ENCODE peak calls at places on chromosomes 6 and 20, in seven cellular contexts. One of them, this sample, is unnamed.

GRCh38 chr20:24995741-24996448 is 3.3 kb upstream of the APMAP start:
- DNase-seq in GM13976: no peak
- DNase-seq in NCI-H748 treated with DMSO at 0.1 percent for 48 hours: no peak
- DNase-seq in stimulated activated CD4-positive, alpha-beta T cell treated with anti-CD3 and anti-CD28 coated beads, Interleukin-2, amount 100 ng/mL, for 24 hours: no peak
- DNase-seq in astrocyte: no peak
- DNase-seq in glomerular endothelial cell: no peak
- DNase-seq in NCI-H2029: no peak
- DNase-seq in this sample: no peak

GRCh38 chr6:160221423-160221822 is 37.2 kb downstream of the SLC22A2 start:
- DNase-seq in GM13976: no peak
- DNase-seq in NCI-H748 treated with DMSO at 0.1 percent for 48 hours: no peak
- DNase-seq in stimulated activated CD4-positive, alpha-beta T cell treated with anti-CD3 and anti-CD28 coated beads, Interleukin-2, amount 100 ng/mL, for 24 hours: no peak
- DNase-seq in astrocyte: no peak
- DNase-seq in glomerular endothelial cell: no peak
- DNase-seq in NCI-H2029: no peak
- DNase-seq in this sample: peak; percentile 72

GRCh38 chr6:39936857-39937256 is 2.6 kb upstream of the MOCS1 start:
- DNase-seq in GM13976: no peak
- DNase-seq in NCI-H748 treated with DMSO at 0.1 percent for 48 hours: no peak
- DNase-seq in stimulated activated CD4-positive, alpha-beta T cell treated with anti-CD3 and anti-CD28 coated beads, Interleukin-2, amount 100 ng/mL, for 24 hours: no peak
- DNase-seq in astrocyte: no peak
- DNase-seq in glomerular endothelial cell: no peak
- DNase-seq in NCI-H2029: no peak
- DNase-seq in this sample: no peak

GRCh38 chr20:9160760-9161159 is 91.9 kb downstream of the PLCB4 start:
- DNase-seq in GM13976: no peak
- DNase-seq in NCI-H748 treated with DMSO at 0.1 percent for 48 hours: no peak
- DNase-seq in stimulated activated CD4-positive, alpha-beta T cell treated with anti-CD3 and anti-CD28 coated beads, Interleukin-2, amount 100 ng/mL, for 24 hours: no peak
- DNase-seq in astrocyte: no peak
- DNase-seq in glomerular endothelial cell: no peak
- DNase-seq in NCI-H2029: no peak
- DNase-seq in this sample: no peak

GRCh38 chr20:59170406-59171349 is 7.1 kb downstream of the ZNF831 start:
- DNase-seq in GM13976: no peak
- DNase-seq in NCI-H748 treated with DMSO at 0.1 percent for 48 hours: no peak
- DNase-seq in stimulated activated CD4-positive, alpha-beta T cell treated with anti-CD3 and anti-CD28 coated beads, Interleukin-2, amount 100 ng/mL, for 24 hours: no peak
- DNase-seq in astrocyte: no peak
- DNase-seq in glomerular endothelial cell: no peak
- DNase-seq in NCI-H2029: no peak
- DNase-seq in this sample: no peak

GRCh38 chr20:63062188-63063140 is 55.7 kb upstream of the BHLHE23 start:
- DNase-seq in GM13976: no peak
- DNase-seq in NCI-H748 treated with DMSO at 0.1 percent for 48 hours: no peak
- DNase-seq in stimulated activated CD4-positive, alpha-beta T cell treated with anti-CD3 and anti-CD28 coated beads, Interleukin-2, amount 100 ng/mL, for 24 hours: no peak
- DNase-seq in astrocyte: no peak
- DNase-seq in glomerular endothelial cell: no peak
- DNase-seq in NCI-H2029: no peak
- DNase-seq in this sample: no peak

GRCh38 chr6:118400582-118400981 is 147.5 kb upstream of the PLN start:
- DNase-seq in GM13976: no peak
- DNase-seq in NCI-H748 treated with DMSO at 0.1 percent for 48 hours: no peak
- DNase-seq in stimulated activated CD4-positive, alpha-beta T cell treated with anti-CD3 and anti-CD28 coated beads, Interleukin-2, amount 100 ng/mL, for 24 hours: no peak
- DNase-seq in astrocyte: no peak
- DNase-seq in glomerular endothelial cell: no peak
- DNase-seq in NCI-H2029: no peak
- DNase-seq in this sample: peak; percentile 1

GRCh38 chr6:16769131-16769985 is 8.1 kb upstream of the ATXN1 start:
- DNase-seq in GM13976: no peak
- DNase-seq in NCI-H748 treated with DMSO at 0.1 percent for 48 hours: no peak
- DNase-seq in stimulated activated CD4-positive, alpha-beta T cell treated with anti-CD3 and anti-CD28 coated beads, Interleukin-2, amount 100 ng/mL, for 24 hours: peak; percentile 52
- DNase-seq in astrocyte: peak; percentile 99
- DNase-seq in glomerular endothelial cell: peak; percentile 77
- DNase-seq in NCI-H2029: no peak
- DNase-seq in this sample: peak; percentile 93

GRCh38 chr20:38114353-38114791 is 50.7 kb downstream of the TGM2 start:
- DNase-seq in GM13976: no peak
- DNase-seq in NCI-H748 treated with DMSO at 0.1 percent for 48 hours: no peak
- DNase-seq in stimulated activated CD4-positive, alpha-beta T cell treated with anti-CD3 and anti-CD28 coated beads, Interleukin-2, amount 100 ng/mL, for 24 hours: no peak
- DNase-seq in astrocyte: peak; percentile 70
- DNase-seq in glomerular endothelial cell: no peak
- DNase-seq in NCI-H2029: no peak
- DNase-seq in this sample: peak; percentile 61

GRCh38 chr20:15236812-15237211 is 899.4 kb upstream of the FLRT3 start:
- DNase-seq in GM13976: peak; percentile 36
- DNase-seq in NCI-H748 treated with DMSO at 0.1 percent for 48 hours: peak; percentile 30
- DNase-seq in stimulated activated CD4-positive, alpha-beta T cell treated with anti-CD3 and anti-CD28 coated beads, Interleukin-2, amount 100 ng/mL, for 24 hours: no peak
- DNase-seq in astrocyte: peak; percentile 9
- DNase-seq in glomerular endothelial cell: peak; percentile 33
- DNase-seq in NCI-H2029: peak; percentile 16
- DNase-seq in this sample: no peak

GRCh38 chr6:122722746-122723145 is 56.8 kb upstream of the FABP7 start:
- DNase-seq in GM13976: no peak
- DNase-seq in NCI-H748 treated with DMSO at 0.1 percent for 48 hours: no peak
- DNase-seq in stimulated activated CD4-positive, alpha-beta T cell treated with anti-CD3 and anti-CD28 coated beads, Interleukin-2, amount 100 ng/mL, for 24 hours: no peak
- DNase-seq in astrocyte: peak; percentile 91
- DNase-seq in glomerular endothelial cell: no peak
- DNase-seq in NCI-H2029: no peak
- DNase-seq in this sample: no peak

GRCh38 chr6:90890681-90891337 is 303.9 kb upstream of the MAP3K7 start:
- DNase-seq in GM13976: no peak
- DNase-seq in NCI-H748 treated with DMSO at 0.1 percent for 48 hours: no peak
- DNase-seq in stimulated activated CD4-positive, alpha-beta T cell treated with anti-CD3 and anti-CD28 coated beads, Interleukin-2, amount 100 ng/mL, for 24 hours: no peak
- DNase-seq in astrocyte: peak; percentile 2
- DNase-seq in glomerular endothelial cell: no peak
- DNase-seq in NCI-H2029: no peak
- DNase-seq in this sample: no peak

GRCh38 chr6:13766201-13766634 is 48.1 kb downstream of the MCUR1 start:
- DNase-seq in GM13976: no peak
- DNase-seq in NCI-H748 treated with DMSO at 0.1 percent for 48 hours: no peak
- DNase-seq in stimulated activated CD4-positive, alpha-beta T cell treated with anti-CD3 and anti-CD28 coated beads, Interleukin-2, amount 100 ng/mL, for 24 hours: no peak
- DNase-seq in astrocyte: peak; percentile 68
- DNase-seq in glomerular endothelial cell: no peak
- DNase-seq in NCI-H2029: no peak
- DNase-seq in this sample: no peak

GRCh38 chr6:389622-390021 is 1.9 kb upstream of the IRF4 start:
- DNase-seq in GM13976: peak; percentile 76
- DNase-seq in NCI-H748 treated with DMSO at 0.1 percent for 48 hours: no peak
- DNase-seq in stimulated activated CD4-positive, alpha-beta T cell treated with anti-CD3 and anti-CD28 coated beads, Interleukin-2, amount 100 ng/mL, for 24 hours: no peak
- DNase-seq in astrocyte: no peak
- DNase-seq in glomerular endothelial cell: no peak
- DNase-seq in NCI-H2029: no peak
- DNase-seq in this sample: no peak

GRCh38 chr6:111710439-111710838 is 104.8 kb upstream of the TRAF3IP2 start:
- DNase-seq in GM13976: no peak
- DNase-seq in NCI-H748 treated with DMSO at 0.1 percent for 48 hours: no peak
- DNase-seq in stimulated activated CD4-positive, alpha-beta T cell treated with anti-CD3 and anti-CD28 coated beads, Interleukin-2, amount 100 ng/mL, for 24 hours: no peak
- DNase-seq in astrocyte: no peak
- DNase-seq in glomerular endothelial cell: no peak
- DNase-seq in NCI-H2029: peak; percentile 21
- DNase-seq in this sample: no peak

GRCh38 chr6:17589402-17590116 is 10.5 kb upstream of the FAM8A1 start:
- DNase-seq in GM13976: no peak
- DNase-seq in NCI-H748 treated with DMSO at 0.1 percent for 48 hours: no peak
- DNase-seq in stimulated activated CD4-positive, alpha-beta T cell treated with anti-CD3 and anti-CD28 coated beads, Interleukin-2, amount 100 ng/mL, for 24 hours: no peak
- DNase-seq in astrocyte: peak; percentile 96
- DNase-seq in glomerular endothelial cell: peak; percentile 20
- DNase-seq in NCI-H2029: no peak
- DNase-seq in this sample: no peak

GRCh38 chr6:29529956-29530355 is 29.6 kb downstream of the UBD start:
- DNase-seq in GM13976: no peak
- DNase-seq in NCI-H748 treated with DMSO at 0.1 percent for 48 hours: no peak
- DNase-seq in stimulated activated CD4-positive, alpha-beta T cell treated with anti-CD3 and anti-CD28 coated beads, Interleukin-2, amount 100 ng/mL, for 24 hours: no peak
- DNase-seq in astrocyte: no peak
- DNase-seq in glomerular endothelial cell: no peak
- DNase-seq in NCI-H2029: no peak
- DNase-seq in this sample: no peak

GRCh38 chr20:9126527-9126926 is 57.6 kb downstream of the PLCB4 start:
- DNase-seq in GM13976: no peak
- DNase-seq in NCI-H748 treated with DMSO at 0.1 percent for 48 hours: no peak
- DNase-seq in stimulated activated CD4-positive, alpha-beta T cell treated with anti-CD3 and anti-CD28 coated beads, Interleukin-2, amount 100 ng/mL, for 24 hours: no peak
- DNase-seq in astrocyte: no peak
- DNase-seq in glomerular endothelial cell: no peak
- DNase-seq in NCI-H2029: no peak
- DNase-seq in this sample: no peak

GRCh38 chr20:57682184-57683038 is 27.4 kb downstream of the PMEPA1 start:
- DNase-seq in GM13976: peak; percentile 69
- DNase-seq in NCI-H748 treated with DMSO at 0.1 percent for 48 hours: no peak
- DNase-seq in stimulated activated CD4-positive, alpha-beta T cell treated with anti-CD3 and anti-CD28 coated beads, Interleukin-2, amount 100 ng/mL, for 24 hours: no peak
- DNase-seq in astrocyte: no peak
- DNase-seq in glomerular endothelial cell: no peak
- DNase-seq in NCI-H2029: no peak
- DNase-seq in this sample: no peak

GRCh38 chr6:169097336-169098052 is 156.2 kb downstream of the THBS2 start:
- DNase-seq in GM13976: no peak
- DNase-seq in NCI-H748 treated with DMSO at 0.1 percent for 48 hours: no peak
- DNase-seq in stimulated activated CD4-positive, alpha-beta T cell treated with anti-CD3 and anti-CD28 coated beads, Interleukin-2, amount 100 ng/mL, for 24 hours: no peak
- DNase-seq in astrocyte: peak; percentile 100
- DNase-seq in glomerular endothelial cell: no peak
- DNase-seq in NCI-H2029: no peak
- DNase-seq in this sample: no peak

GRCh38 chr6:47153066-47153755 is 111.1 kb upstream of the ADGRF1 start:
- DNase-seq in GM13976: no peak
- DNase-seq in NCI-H748 treated with DMSO at 0.1 percent for 48 hours: no peak
- DNase-seq in stimulated activated CD4-positive, alpha-beta T cell treated with anti-CD3 and anti-CD28 coated beads, Interleukin-2, amount 100 ng/mL, for 24 hours: no peak
- DNase-seq in astrocyte: peak; percentile 87
- DNase-seq in glomerular endothelial cell: no peak
- DNase-seq in NCI-H2029: no peak
- DNase-seq in this sample: no peak

GRCh38 chr20:52172392-52173047 is 19.1 kb downstream of the ZFP64 start:
- DNase-seq in GM13976: peak; percentile 68
- DNase-seq in NCI-H748 treated with DMSO at 0.1 percent for 48 hours: no peak
- DNase-seq in stimulated activated CD4-positive, alpha-beta T cell treated with anti-CD3 and anti-CD28 coated beads, Interleukin-2, amount 100 ng/mL, for 24 hours: no peak
- DNase-seq in astrocyte: no peak
- DNase-seq in glomerular endothelial cell: no peak
- DNase-seq in NCI-H2029: no peak
- DNase-seq in this sample: no peak

GRCh38 chr6:99349620-99350141 is at the start of gene FAXC:
- DNase-seq in GM13976: peak; percentile 52
- DNase-seq in NCI-H748 treated with DMSO at 0.1 percent for 48 hours: peak; percentile 49
- DNase-seq in stimulated activated CD4-positive, alpha-beta T cell treated with anti-CD3 and anti-CD28 coated beads, Interleukin-2, amount 100 ng/mL, for 24 hours: peak; percentile 27
- DNase-seq in astrocyte: peak; percentile 10
- DNase-seq in glomerular endothelial cell: no peak
- DNase-seq in NCI-H2029: peak; percentile 64
- DNase-seq in this sample: peak; percentile 25

GRCh38 chr6:139135578-139136545 is 982 bp downstream of the HECA start:
- DNase-seq in GM13976: peak; percentile 57
- DNase-seq in NCI-H748 treated with DMSO at 0.1 percent for 48 hours: no peak
- DNase-seq in stimulated activated CD4-positive, alpha-beta T cell treated with anti-CD3 and anti-CD28 coated beads, Interleukin-2, amount 100 ng/mL, for 24 hours: peak; percentile 71
- DNase-seq in astrocyte: no peak
- DNase-seq in glomerular endothelial cell: peak; percentile 16
- DNase-seq in NCI-H2029: no peak
- DNase-seq in this sample: peak; percentile 29

GRCh38 chr20:54524849-54525248 is 49.5 kb downstream of the DOK5 start:
- DNase-seq in GM13976: no peak
- DNase-seq in NCI-H748 treated with DMSO at 0.1 percent for 48 hours: no peak
- DNase-seq in stimulated activated CD4-positive, alpha-beta T cell treated with anti-CD3 and anti-CD28 coated beads, Interleukin-2, amount 100 ng/mL, for 24 hours: no peak
- DNase-seq in astrocyte: no peak
- DNase-seq in glomerular endothelial cell: no peak
- DNase-seq in NCI-H2029: no peak
- DNase-seq in this sample: no peak

GRCh38 chr6:158769696-158770446 is 49.3 kb downstream of the EZR start:
- DNase-seq in GM13976: no peak
- DNase-seq in NCI-H748 treated with DMSO at 0.1 percent for 48 hours: no peak
- DNase-seq in stimulated activated CD4-positive, alpha-beta T cell treated with anti-CD3 and anti-CD28 coated beads, Interleukin-2, amount 100 ng/mL, for 24 hours: no peak
- DNase-seq in astrocyte: peak; percentile 52
- DNase-seq in glomerular endothelial cell: no peak
- DNase-seq in NCI-H2029: no peak
- DNase-seq in this sample: peak; percentile 16

GRCh38 chr6:46010771-46011170 is 4.9 kb downstream of the CLIC5 start:
- DNase-seq in GM13976: no peak
- DNase-seq in NCI-H748 treated with DMSO at 0.1 percent for 48 hours: no peak
- DNase-seq in stimulated activated CD4-positive, alpha-beta T cell treated with anti-CD3 and anti-CD28 coated beads, Interleukin-2, amount 100 ng/mL, for 24 hours: peak; percentile 20
- DNase-seq in astrocyte: no peak
- DNase-seq in glomerular endothelial cell: no peak
- DNase-seq in NCI-H2029: no peak
- DNase-seq in this sample: no peak

GRCh38 chr20:4567172-4567571 is 154.5 kb upstream of the PRND start:
- DNase-seq in GM13976: no peak
- DNase-seq in NCI-H748 treated with DMSO at 0.1 percent for 48 hours: no peak
- DNase-seq in stimulated activated CD4-positive, alpha-beta T cell treated with anti-CD3 and anti-CD28 coated beads, Interleukin-2, amount 100 ng/mL, for 24 hours: no peak
- DNase-seq in astrocyte: no peak
- DNase-seq in glomerular endothelial cell: no peak
- DNase-seq in NCI-H2029: no peak
- DNase-seq in this sample: no peak

GRCh38 chr6:42984924-42985475 is 630 bp downstream of the PPP2R5D start:
- DNase-seq in GM13976: no peak
- DNase-seq in NCI-H748 treated with DMSO at 0.1 percent for 48 hours: no peak
- DNase-seq in stimulated activated CD4-positive, alpha-beta T cell treated with anti-CD3 and anti-CD28 coated beads, Interleukin-2, amount 100 ng/mL, for 24 hours: peak; percentile 20
- DNase-seq in astrocyte: no peak
- DNase-seq in glomerular endothelial cell: no peak
- DNase-seq in NCI-H2029: no peak
- DNase-seq in this sample: peak; percentile 29

GRCh38 chr6:36268478-36269248 is 1.2 kb upstream of the PNPLA1 start:
- DNase-seq in GM13976: no peak
- DNase-seq in NCI-H748 treated with DMSO at 0.1 percent for 48 hours: no peak
- DNase-seq in stimulated activated CD4-positive, alpha-beta T cell treated with anti-CD3 and anti-CD28 coated beads, Interleukin-2, amount 100 ng/mL, for 24 hours: no peak
- DNase-seq in astrocyte: peak; percentile 16
- DNase-seq in glomerular endothelial cell: no peak
- DNase-seq in NCI-H2029: no peak
- DNase-seq in this sample: peak; percentile 70

GRCh38 chr6:75449625-75450206 is 43.9 kb downstream of the FILIP1 start:
- DNase-seq in GM13976: no peak
- DNase-seq in NCI-H748 treated with DMSO at 0.1 percent for 48 hours: no peak
- DNase-seq in stimulated activated CD4-positive, alpha-beta T cell treated with anti-CD3 and anti-CD28 coated beads, Interleukin-2, amount 100 ng/mL, for 24 hours: no peak
- DNase-seq in astrocyte: peak; percentile 74
- DNase-seq in glomerular endothelial cell: no peak
- DNase-seq in NCI-H2029: no peak
- DNase-seq in this sample: no peak

GRCh38 chr6:37587776-37588744 is 88.4 kb upstream of the CCDC167 start:
- DNase-seq in GM13976: no peak
- DNase-seq in NCI-H748 treated with DMSO at 0.1 percent for 48 hours: no peak
- DNase-seq in stimulated activated CD4-positive, alpha-beta T cell treated with anti-CD3 and anti-CD28 coated beads, Interleukin-2, amount 100 ng/mL, for 24 hours: no peak
- DNase-seq in astrocyte: no peak
- DNase-seq in glomerular endothelial cell: no peak
- DNase-seq in NCI-H2029: no peak
- DNase-seq in this sample: no peak

GRCh38 chr20:60255426-60255825 is 297.2 kb downstream of the CDH26 start:
- DNase-seq in GM13976: no peak
- DNase-seq in NCI-H748 treated with DMSO at 0.1 percent for 48 hours: peak; percentile 65
- DNase-seq in stimulated activated CD4-positive, alpha-beta T cell treated with anti-CD3 and anti-CD28 coated beads, Interleukin-2, amount 100 ng/mL, for 24 hours: no peak
- DNase-seq in astrocyte: no peak
- DNase-seq in glomerular endothelial cell: no peak
- DNase-seq in NCI-H2029: peak; percentile 41
- DNase-seq in this sample: no peak

GRCh38 chr6:160391419-160392116 is 43.4 kb downstream of the SLC22A3 start:
- DNase-seq in GM13976: no peak
- DNase-seq in NCI-H748 treated with DMSO at 0.1 percent for 48 hours: no peak
- DNase-seq in stimulated activated CD4-positive, alpha-beta T cell treated with anti-CD3 and anti-CD28 coated beads, Interleukin-2, amount 100 ng/mL, for 24 hours: no peak
- DNase-seq in astrocyte: peak; percentile 37
- DNase-seq in glomerular endothelial cell: no peak
- DNase-seq in NCI-H2029: peak; percentile 70
- DNase-seq in this sample: no peak

GRCh38 chr6:157236040-157236725 is 87.1 kb downstream of the TMEM242 start:
- DNase-seq in GM13976: peak; percentile 60
- DNase-seq in NCI-H748 treated with DMSO at 0.1 percent for 48 hours: no peak
- DNase-seq in stimulated activated CD4-positive, alpha-beta T cell treated with anti-CD3 and anti-CD28 coated beads, Interleukin-2, amount 100 ng/mL, for 24 hours: peak; percentile 34
- DNase-seq in astrocyte: no peak
- DNase-seq in glomerular endothelial cell: no peak
- DNase-seq in NCI-H2029: no peak
- DNase-seq in this sample: no peak

GRCh38 chr6:98747960-98748359 is 86.4 kb upstream of the POU3F2 start:
- DNase-seq in GM13976: no peak
- DNase-seq in NCI-H748 treated with DMSO at 0.1 percent for 48 hours: no peak
- DNase-seq in stimulated activated CD4-positive, alpha-beta T cell treated with anti-CD3 and anti-CD28 coated beads, Interleukin-2, amount 100 ng/mL, for 24 hours: no peak
- DNase-seq in astrocyte: peak; percentile 35
- DNase-seq in glomerular endothelial cell: no peak
- DNase-seq in NCI-H2029: no peak
- DNase-seq in this sample: no peak

GRCh38 chr6:145688493-145688905 is 46.8 kb downstream of the EPM2A start:
- DNase-seq in GM13976: no peak
- DNase-seq in NCI-H748 treated with DMSO at 0.1 percent for 48 hours: no peak
- DNase-seq in stimulated activated CD4-positive, alpha-beta T cell treated with anti-CD3 and anti-CD28 coated beads, Interleukin-2, amount 100 ng/mL, for 24 hours: no peak
- DNase-seq in astrocyte: peak; percentile 71
- DNase-seq in glomerular endothelial cell: no peak
- DNase-seq in NCI-H2029: no peak
- DNase-seq in this sample: no peak

GRCh38 chr6:79416931-79417330 is 120.3 kb downstream of the LCA5 start:
- DNase-seq in GM13976: no peak
- DNase-seq in NCI-H748 treated with DMSO at 0.1 percent for 48 hours: no peak
- DNase-seq in stimulated activated CD4-positive, alpha-beta T cell treated with anti-CD3 and anti-CD28 coated beads, Interleukin-2, amount 100 ng/mL, for 24 hours: no peak
- DNase-seq in astrocyte: no peak
- DNase-seq in glomerular endothelial cell: no peak
- DNase-seq in NCI-H2029: no peak
- DNase-seq in this sample: no peak